ENCODE peak calls at places on chromosomes 4 and X, in six cellular contexts. L is mammary epithelial cell, P is breast epithelium, A is fibroblast of the aortic adventitia, F is keratinocyte, D is astrocyte of the spinal cord. X is an unnamed sample.

GRCh38 chr4:174550541-174550940 is 28.3 kb upstream of the HPGD start:
- DNase-seq in F (no peak), A (no peak), P (no peak), D (no peak), L (no peak), X (no peak)

GRCh38 chrX:21666252-21666651 is 8.1 kb upstream of the KLHL34 start:
- DNase-seq in A (no peak), D (no peak), L (no peak), P (no peak), F (no peak), X (no peak)

GRCh38 chr4:15318621-15319348 is 109.0 kb upstream of the C1QTNF7 start:
- DNase-seq in A (no peak), L (no peak), F (no peak), D (no peak), P (no peak), X (no peak)

GRCh38 chr4:92488496-92488895 is 184.7 kb downstream of the GRID2 start:
- DNase-seq in D (no peak), A (no peak), F (no peak), L (no peak), P (no peak), X (no peak)

GRCh38 chr4:67229148-67229547 is 316.2 kb downstream of the CENPC start:
- DNase-seq in D (no peak), F (no peak), P (no peak), L (no peak), A (no peak), X (no peak)

GRCh38 chr4:53649357-53649756 is 58.1 kb upstream of the LNX1 start:
- DNase-seq in L (no peak), F (no peak), P (no peak), A (no peak), D (no peak), X (no peak)

GRCh38 chr4:15385928-15386327 is 41.9 kb upstream of the C1QTNF7 start:
- DNase-seq in L (no peak), F (no peak), D (no peak), P (no peak), A (no peak), X (no peak)

GRCh38 chr4:17814140-17814539 is 3.4 kb downstream of the NCAPG start:
- DNase-seq in A (peak), L (no peak), D (peak), P (no peak), F (no peak), X (peak)

GRCh38 chr4:188911199-188911598 is 772.0 kb downstream of the TRIML1 start:
- DNase-seq in D (no peak), L (no peak), P (no peak), F (no peak), A (no peak), X (no peak)

GRCh38 chrX:130330146-130330545 is 9.6 kb upstream of the SLC25A14 start:
- DNase-seq in F (peak), L (peak), P (no peak), A (no peak), D (no peak), X (no peak)

GRCh38 chr4:161555689-161556660 is 607.8 kb downstream of the FSTL5 start:
- DNase-seq in P (no peak), L (peak), A (no peak), F (no peak), D (peak), X (peak)

GRCh38 chr4:106058919-106059318 is 163.6 kb downstream of the NPNT start:
- DNase-seq in P (no peak), L (peak), F (no peak), D (no peak), A (no peak), X (no peak)

GRCh38 chr4:152972821-152973613 is 36.9 kb downstream of the FHDC1 start:
- DNase-seq in L (peak), P (no peak), F (no peak), D (peak), A (peak), X (peak)

GRCh38 chrX:23048806-23049573 is 49.2 kb downstream of the DDX53 start:
- DNase-seq in F (no peak), A (no peak), P (no peak), L (no peak), D (no peak), X (no peak)

GRCh38 chr4:38266616-38267015 is 306.4 kb downstream of the PTTG2 start:
- DNase-seq in F (peak), P (no peak), A (no peak), L (peak), D (peak), X (peak)

GRCh38 chr4:134408897-134409296 is 207.3 kb upstream of the PABPC4L start:
- DNase-seq in F (no peak), A (no peak), L (no peak), D (no peak), P (no peak), X (no peak)

GRCh38 chrX:70262952-70263567 is 3.1 kb upstream of the P2RY4 start:
- DNase-seq in D (peak), F (peak), L (peak), P (peak), A (peak), X (peak)

GRCh38 chrX:32525234-32525633 is 686.1 kb downstream of the DMD start:
- DNase-seq in D (no peak), P (no peak), F (no peak), L (no peak), A (no peak), X (no peak)

GRCh38 chrX:140928739-140929138 is 73.7 kb upstream of the SPANXB1 start:
- DNase-seq in D (no peak), L (no peak), P (no peak), F (no peak), A (no peak), X (no peak)

GRCh38 chr4:181821039-181822004 is 421.9 kb upstream of the TENM3 start:
- DNase-seq in P (no peak), D (peak), L (peak), A (peak), F (no peak), X (peak)

GRCh38 chr4:183797445-183798248 is 107.5 kb upstream of the STOX2 start:
- DNase-seq in A (peak), P (no peak), F (no peak), L (peak), D (peak), X (peak)

GRCh38 chr4:100372432-100372831 is 145.4 kb downstream of the EMCN start:
- DNase-seq in D (no peak), F (no peak), L (no peak), A (no peak), P (no peak), X (peak)

GRCh38 chrX:20432048-20432447 is 165.3 kb upstream of the RPS6KA3 start:
- DNase-seq in L (no peak), D (peak), P (no peak), F (no peak), A (no peak), X (peak)

DNA sequence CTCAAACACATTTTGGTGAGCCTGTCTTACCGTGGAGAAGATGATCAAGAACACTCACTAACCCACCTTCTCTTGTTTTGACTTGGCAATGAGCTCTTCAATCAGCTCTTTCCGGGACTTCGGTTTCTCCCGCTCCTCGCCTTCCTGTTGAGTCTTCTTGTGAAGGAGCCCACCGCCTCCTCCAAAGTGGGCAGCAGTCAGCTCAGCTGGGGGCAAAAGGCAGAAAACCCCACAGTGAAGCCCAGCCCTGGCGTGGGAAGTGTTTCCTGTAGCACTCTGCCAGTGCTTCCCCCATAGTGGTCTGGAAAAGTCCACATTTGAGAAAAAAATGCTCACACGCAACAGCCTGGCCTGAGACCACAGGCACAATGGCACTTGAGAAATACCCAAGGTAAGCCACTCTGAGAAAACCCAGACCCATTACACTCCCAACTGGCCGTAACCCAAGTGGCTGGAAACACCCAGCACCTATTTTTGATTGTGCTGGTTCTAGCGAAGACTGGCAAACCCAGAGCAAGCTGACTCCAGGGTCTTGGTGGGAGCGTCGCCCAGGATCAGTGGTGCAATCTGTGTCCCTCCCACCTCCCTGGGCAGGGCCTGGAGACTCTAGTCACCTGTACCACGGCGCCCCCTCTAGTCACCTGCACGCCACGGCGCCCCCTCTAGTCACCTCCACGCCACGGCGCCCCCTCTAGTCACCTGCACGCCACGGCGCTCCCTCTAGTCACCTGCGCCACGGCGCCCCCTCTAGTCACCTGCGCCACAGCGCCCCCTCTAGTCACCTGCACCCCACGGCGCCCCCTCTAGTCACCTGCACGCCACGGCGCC is 8.6 kb downstream of the NOP14 start:
- DNase-seq in D (no peak), L (no peak), F (no peak), P (no peak), A (no peak), X (no peak)
- TF ChIP-seq CTCF in D (peak), L (no peak), F (no peak), P (no peak), A (no peak), X (no peak)

DNA sequence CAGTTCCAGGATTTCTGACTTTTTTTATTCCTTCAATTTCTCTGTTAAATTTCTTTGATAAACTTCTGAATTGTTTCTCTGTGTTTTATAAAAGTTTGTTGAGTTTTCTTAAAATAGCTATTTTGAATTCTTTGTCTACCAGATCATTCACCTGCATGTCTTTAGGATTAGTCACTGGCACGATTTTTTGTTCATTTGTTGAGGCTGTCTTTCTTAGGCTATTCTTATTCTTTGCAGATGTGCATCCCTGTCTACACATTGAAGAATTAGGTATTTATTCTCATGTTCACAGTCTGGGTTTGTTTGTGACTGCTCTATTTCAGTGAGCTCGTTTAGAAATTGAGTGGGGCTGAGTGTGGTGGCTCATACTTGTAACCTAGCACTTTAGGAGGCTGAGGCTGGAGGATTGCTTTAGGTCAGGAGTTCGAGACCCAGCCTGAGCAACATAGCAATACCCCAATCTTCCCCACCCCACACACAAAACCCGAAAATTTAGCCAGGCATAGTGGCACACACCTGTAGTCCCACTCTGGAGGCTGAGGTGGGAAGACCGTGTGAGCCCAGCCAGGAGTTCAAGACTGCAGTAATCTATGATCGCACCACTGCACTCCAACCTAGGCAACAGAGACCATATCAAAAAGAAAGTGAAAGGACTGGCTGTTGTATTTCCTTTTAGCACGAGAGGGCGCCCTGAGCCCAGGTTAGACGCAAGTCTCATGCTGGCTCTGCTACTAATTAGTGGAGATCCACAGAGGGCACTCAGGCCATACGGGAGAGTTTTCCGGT is 42.0 kb downstream of the F8 start:
- DNase-seq in L (peak), F (no peak), P (peak), D (peak), A (peak), X (peak)
- H3K4me3 ChIP-seq in L (peak), F (no peak), P (peak), D (peak), A (peak), X (peak)

GRCh38 chr4:70315928-70316327 is 18.9 kb upstream of the CABS1 start:
- DNase-seq in P (no peak), D (no peak), A (no peak), F (no peak), L (no peak), X (no peak)
- TF ChIP-seq CTCF in P (no peak), D (no peak), A (no peak), F (no peak), L (no peak), X (no peak)

GRCh38 chr4:1872918-1873269 is 1.7 kb downstream of the NSD2 start:
- DNase-seq in F (no peak), P (no peak), D (peak), L (peak), A (peak), X (peak)
- H3K4me3 ChIP-seq in F (no peak), P (no peak), D (peak), L (peak), A (peak), X (peak)

X was measured in cardiac fibroblast.